ENCODE peak calls at places on chromosomes 6 and 20, in ten cellular contexts. One of them, this sample, is unnamed.

GRCh38 chr6:21823371-21823770 is 229.8 kb downstream of the SOX4 start:
- DNase-seq in neural progenitor cell: no peak
- DNase-seq in cardiac fibroblast: no peak
- DNase-seq in left ventricle myocardium inferior: no peak
- DNase-seq in IMR-90: no peak
- DNase-seq in SK-N-SH: no peak
- DNase-seq in tibial nerve: no peak
- DNase-seq in stomach: no peak
- DNase-seq in astrocyte of the spinal cord: no peak
- DNase-seq in DND-41: no peak
- DNase-seq in this sample: no peak

GRCh38 chr6:138087549-138087948 is 19.7 kb downstream of the PERP start:
- DNase-seq in DND-41: no peak
- DNase-seq in neural progenitor cell: no peak
- DNase-seq in astrocyte of the spinal cord: peak
- DNase-seq in stomach: no peak
- DNase-seq in IMR-90: no peak
- DNase-seq in cardiac fibroblast: no peak
- DNase-seq in left ventricle myocardium inferior: no peak
- DNase-seq in tibial nerve: no peak
- DNase-seq in SK-N-SH: no peak
- DNase-seq in this sample: no peak

GRCh38 chr20:53837126-53837826 is 233.1 kb downstream of the BCAS1 start:
- DNase-seq in DND-41: no peak
- DNase-seq in neural progenitor cell: no peak
- DNase-seq in cardiac fibroblast: no peak
- DNase-seq in stomach: no peak
- DNase-seq in left ventricle myocardium inferior: no peak
- DNase-seq in IMR-90: no peak
- DNase-seq in astrocyte of the spinal cord: no peak
- DNase-seq in SK-N-SH: no peak
- DNase-seq in tibial nerve: no peak
- DNase-seq in this sample: no peak

GRCh38 chr6:117956386-117956785 is 49.3 kb downstream of the SLC35F1 start:
- DNase-seq in left ventricle myocardium inferior: no peak
- DNase-seq in SK-N-SH: no peak
- DNase-seq in astrocyte of the spinal cord: peak
- DNase-seq in DND-41: no peak
- DNase-seq in IMR-90: no peak
- DNase-seq in cardiac fibroblast: no peak
- DNase-seq in neural progenitor cell: peak
- DNase-seq in stomach: no peak
- DNase-seq in tibial nerve: no peak
- DNase-seq in this sample: no peak

GRCh38 chr6:157269261-157269794 is 54.0 kb downstream of the TMEM242 start:
- DNase-seq in stomach: peak
- DNase-seq in astrocyte of the spinal cord: peak
- DNase-seq in neural progenitor cell: no peak
- DNase-seq in IMR-90: peak
- DNase-seq in tibial nerve: no peak
- DNase-seq in DND-41: no peak
- DNase-seq in left ventricle myocardium inferior: peak
- DNase-seq in SK-N-SH: no peak
- DNase-seq in cardiac fibroblast: peak
- DNase-seq in this sample: peak

GRCh38 chr20:61737812-61738443 is 327.8 kb downstream of the TAF4 start:
- DNase-seq in left ventricle myocardium inferior: no peak
- DNase-seq in DND-41: no peak
- DNase-seq in cardiac fibroblast: no peak
- DNase-seq in IMR-90: no peak
- DNase-seq in astrocyte of the spinal cord: no peak
- DNase-seq in stomach: no peak
- DNase-seq in SK-N-SH: no peak
- DNase-seq in tibial nerve: no peak
- DNase-seq in neural progenitor cell: no peak
- DNase-seq in this sample: no peak

GRCh38 chr6:73264446-73264845 is 1.4 kb upstream of the KHDC1 start:
- DNase-seq in tibial nerve: no peak
- DNase-seq in IMR-90: no peak
- DNase-seq in neural progenitor cell: no peak
- DNase-seq in cardiac fibroblast: no peak
- DNase-seq in stomach: no peak
- DNase-seq in left ventricle myocardium inferior: no peak
- DNase-seq in SK-N-SH: no peak
- DNase-seq in DND-41: no peak
- DNase-seq in astrocyte of the spinal cord: no peak
- DNase-seq in this sample: no peak

GRCh38 chr20:64053841-64054661 is 4.6 kb upstream of the SOX18 start:
- DNase-seq in neural progenitor cell: peak
- DNase-seq in astrocyte of the spinal cord: peak
- DNase-seq in left ventricle myocardium inferior: peak
- DNase-seq in tibial nerve: no peak
- DNase-seq in cardiac fibroblast: peak
- DNase-seq in IMR-90: no peak
- DNase-seq in SK-N-SH: peak
- DNase-seq in stomach: no peak
- DNase-seq in DND-41: no peak
- DNase-seq in this sample: no peak

DNA sequence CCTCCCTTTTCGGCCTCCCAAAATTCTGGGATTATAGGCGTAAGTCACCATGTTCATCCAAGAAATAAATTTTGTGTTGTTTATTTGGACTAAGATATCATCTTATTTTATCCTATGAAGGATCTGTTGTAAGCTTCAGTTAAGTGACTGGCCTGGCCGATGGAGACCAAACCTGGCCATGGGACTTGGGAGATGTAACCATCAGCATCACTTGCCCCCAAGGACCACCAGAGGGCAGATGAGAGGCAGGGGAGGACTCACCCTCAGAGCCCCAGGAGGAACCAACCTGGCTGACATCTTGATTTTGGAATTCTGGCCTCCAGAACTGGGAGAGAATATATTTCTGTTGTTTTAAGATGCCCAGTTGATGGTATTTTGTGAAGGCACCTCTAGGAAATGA is 266.7 kb downstream of the CDH26 start:
- DNase-seq in DND-41: peak
- DNase-seq in neural progenitor cell: peak
- DNase-seq in IMR-90: no peak
- DNase-seq in cardiac fibroblast: no peak
- DNase-seq in stomach: no peak
- DNase-seq in astrocyte of the spinal cord: no peak
- DNase-seq in tibial nerve: no peak
- DNase-seq in left ventricle myocardium inferior: no peak
- DNase-seq in SK-N-SH: peak
- DNase-seq in this sample: no peak
- TF ChIP-seq CTCF in DND-41: peak
- TF ChIP-seq CTCF in neural progenitor cell: peak
- TF ChIP-seq CTCF in IMR-90: peak
- TF ChIP-seq CTCF in cardiac fibroblast: peak
- TF ChIP-seq CTCF in stomach: no peak
- TF ChIP-seq CTCF in astrocyte of the spinal cord: peak
- TF ChIP-seq CTCF in tibial nerve: no peak
- TF ChIP-seq CTCF in left ventricle myocardium inferior: peak
- TF ChIP-seq CTCF in SK-N-SH: peak
- TF ChIP-seq CTCF in this sample: peak

DNA sequence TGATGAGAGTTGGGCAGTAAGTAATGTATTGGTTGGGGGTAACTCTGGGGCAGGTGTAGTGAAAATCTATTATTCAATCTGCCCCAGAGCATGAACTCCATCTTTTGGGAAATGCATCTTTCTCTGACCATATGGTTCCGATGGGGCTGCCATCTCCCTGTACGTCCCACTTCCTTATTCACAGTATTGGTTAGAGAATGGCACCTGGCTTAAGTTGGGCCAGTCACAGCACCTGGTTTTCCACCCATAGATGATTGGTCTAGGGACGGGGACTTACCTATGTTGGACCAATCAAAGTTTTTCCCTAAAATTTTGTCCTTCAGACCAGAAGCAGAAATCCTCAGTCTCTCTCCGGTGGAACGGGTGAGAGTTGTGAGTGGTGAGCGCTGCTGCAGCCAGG is 2.2 kb upstream of the RALY start:
- DNase-seq in neural progenitor cell: no peak
- DNase-seq in left ventricle myocardium inferior: no peak
- DNase-seq in astrocyte of the spinal cord: no peak
- DNase-seq in cardiac fibroblast: no peak
- DNase-seq in IMR-90: no peak
- DNase-seq in tibial nerve: no peak
- DNase-seq in SK-N-SH: no peak
- DNase-seq in stomach: no peak
- DNase-seq in DND-41: no peak
- DNase-seq in this sample: no peak
- H3K4me3 ChIP-seq in neural progenitor cell: peak
- H3K4me3 ChIP-seq in left ventricle myocardium inferior: no peak
- H3K4me3 ChIP-seq in astrocyte of the spinal cord: no peak
- H3K4me3 ChIP-seq in cardiac fibroblast: no peak
- H3K4me3 ChIP-seq in IMR-90: no peak
- H3K4me3 ChIP-seq in tibial nerve: no peak
- H3K4me3 ChIP-seq in SK-N-SH: peak
- H3K4me3 ChIP-seq in stomach: peak
- H3K4me3 ChIP-seq in DND-41: no peak
- H3K4me3 ChIP-seq in this sample: no peak

GRCh38 chr20:51563141-51563596 is 20.6 kb upstream of the NFATC2 start:
- DNase-seq in IMR-90: no peak
- DNase-seq in DND-41: no peak
- DNase-seq in cardiac fibroblast: no peak
- DNase-seq in left ventricle myocardium inferior: no peak
- DNase-seq in SK-N-SH: no peak
- DNase-seq in stomach: no peak
- DNase-seq in neural progenitor cell: no peak
- DNase-seq in tibial nerve: no peak
- DNase-seq in astrocyte of the spinal cord: no peak
- DNase-seq in this sample: no peak
- TF ChIP-seq CTCF in IMR-90: no peak
- TF ChIP-seq CTCF in DND-41: no peak
- TF ChIP-seq CTCF in cardiac fibroblast: no peak
- TF ChIP-seq CTCF in left ventricle myocardium inferior: no peak
- TF ChIP-seq CTCF in SK-N-SH: no peak
- TF ChIP-seq CTCF in stomach: no peak
- TF ChIP-seq CTCF in neural progenitor cell: no peak
- TF ChIP-seq CTCF in tibial nerve: no peak
- TF ChIP-seq CTCF in astrocyte of the spinal cord: no peak
- TF ChIP-seq CTCF in this sample: no peak

GRCh38 chr6:10416516-10416862 is 1.6 kb upstream of the TFAP2A start:
- DNase-seq in neural progenitor cell: no peak
- DNase-seq in left ventricle myocardium inferior: no peak
- DNase-seq in DND-41: no peak
- DNase-seq in SK-N-SH: no peak
- DNase-seq in astrocyte of the spinal cord: no peak
- DNase-seq in IMR-90: no peak
- DNase-seq in cardiac fibroblast: no peak
- DNase-seq in tibial nerve: no peak
- DNase-seq in stomach: no peak
- DNase-seq in this sample: no peak
- H3K4me3 ChIP-seq in neural progenitor cell: peak
- H3K4me3 ChIP-seq in left ventricle myocardium inferior: peak
- H3K4me3 ChIP-seq in DND-41: no peak
- H3K4me3 ChIP-seq in SK-N-SH: no peak
- H3K4me3 ChIP-seq in astrocyte of the spinal cord: no peak
- H3K4me3 ChIP-seq in IMR-90: no peak
- H3K4me3 ChIP-seq in cardiac fibroblast: no peak
- H3K4me3 ChIP-seq in tibial nerve: no peak
- H3K4me3 ChIP-seq in stomach: no peak
- H3K4me3 ChIP-seq in this sample: no peak

DNA sequence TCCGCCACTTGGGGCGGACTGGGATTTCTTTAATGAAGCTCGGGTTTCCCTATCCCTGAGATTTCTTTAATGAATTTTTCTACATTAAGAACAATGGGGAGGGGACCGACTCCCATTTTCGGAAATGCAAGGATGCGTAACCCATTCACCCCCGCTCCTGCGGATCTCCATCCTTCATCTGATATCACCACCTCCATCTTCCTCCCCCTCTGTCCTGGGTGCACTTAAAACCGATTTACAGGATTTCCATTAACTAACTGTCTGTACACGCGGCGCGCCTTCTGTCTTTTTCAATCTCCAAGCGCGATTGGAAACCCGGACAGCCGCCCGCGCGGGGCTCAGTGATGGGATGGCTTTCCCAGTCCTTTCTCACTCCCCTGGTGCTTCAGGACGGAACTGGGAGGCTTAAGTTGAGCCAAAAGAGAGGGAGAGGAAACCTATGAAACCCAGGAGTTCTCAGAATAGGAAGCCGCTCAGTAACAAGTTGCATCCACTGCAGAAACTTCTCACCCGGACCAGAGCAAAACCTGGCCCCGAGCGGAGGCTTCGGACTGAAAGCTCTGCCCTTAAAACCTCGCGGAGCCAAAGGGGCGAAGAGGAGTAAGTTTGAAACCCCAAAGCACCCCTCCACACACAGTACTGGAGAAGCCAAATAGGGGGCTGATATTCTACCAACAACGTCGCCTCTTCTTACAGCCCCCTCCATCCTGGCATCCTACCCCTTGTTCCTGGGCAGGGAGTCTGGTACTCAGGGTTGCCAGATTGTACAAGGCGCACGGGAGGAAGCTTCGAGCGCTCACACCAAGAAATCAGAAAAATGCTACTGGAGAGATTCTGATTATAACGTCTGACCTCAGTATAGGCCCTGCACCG is 721 bp upstream of the COL12A1 start:
- DNase-seq in tibial nerve: no peak
- DNase-seq in DND-41: no peak
- DNase-seq in cardiac fibroblast: peak
- DNase-seq in stomach: no peak
- DNase-seq in IMR-90: no peak
- DNase-seq in left ventricle myocardium inferior: no peak
- DNase-seq in SK-N-SH: peak
- DNase-seq in astrocyte of the spinal cord: peak
- DNase-seq in neural progenitor cell: peak
- DNase-seq in this sample: no peak
- TF ChIP-seq CTCF in tibial nerve: no peak
- TF ChIP-seq CTCF in DND-41: no peak
- TF ChIP-seq CTCF in cardiac fibroblast: peak
- TF ChIP-seq CTCF in stomach: no peak
- TF ChIP-seq CTCF in IMR-90: peak
- TF ChIP-seq CTCF in left ventricle myocardium inferior: no peak
- TF ChIP-seq CTCF in SK-N-SH: no peak
- TF ChIP-seq CTCF in astrocyte of the spinal cord: no peak
- TF ChIP-seq CTCF in neural progenitor cell: peak
- TF ChIP-seq CTCF in this sample: peak

This sample was measured in AG09309.